ENCODE peak calls at places on chromosome 16, in six cellular contexts. X is CD8-positive, alpha-beta T cell; S is foreskin keratinocyte; G is NT2/D1; D is heart right ventricle; T is PC-3. W is an unnamed sample. For H3K4me1, the result is how much of the 10 kb centered on the place peaks cover.

GRCh38 chr16:56797861-56798260 is 67.1 kb upstream of the SLC12A3 start:
- DNase-seq in X (no peak), S (no peak), G (no peak), D (no peak), T (no peak), W (no peak)

GRCh38 chr16:86665319-86665675 is 86.9 kb downstream of the FOXL1 start:
- DNase-seq in X (no peak), S (peak), G (no peak), D (no peak), T (peak), W (no peak)

GRCh38 chr16:49910761-49911160 is 54.8 kb upstream of the ZNF423 start:
- DNase-seq in X (no peak), S (no peak), G (no peak), D (no peak), T (no peak), W (no peak)

GRCh38 chr16:30349695-30350094 is 5.4 kb downstream of the CD2BP2 start:
- DNase-seq in X (no peak), S (no peak), G (no peak), D (no peak), T (no peak), W (no peak)

GRCh38 chr16:67885545-67885944 is 860 bp downstream of the NRN1L start:
- DNase-seq in X (no peak), S (no peak), G (no peak), D (no peak), T (no peak), W (no peak)

GRCh38 chr16:66277311-66278070 is 89.0 kb upstream of the CDH5 start:
- DNase-seq in X (no peak), S (no peak), G (no peak), D (no peak), T (no peak), W (no peak)

GRCh38 chr16:4392382-4393242 is 21.0 kb downstream of the VASN start:
- DNase-seq in X (no peak), S (no peak), G (no peak), D (no peak), T (no peak), W (no peak)

GRCh38 chr16:79093554-79093967 is 507.0 kb downstream of the MAF start:
- DNase-seq in X (peak), S (no peak), G (no peak), D (no peak), T (no peak), W (no peak)

GRCh38 chr16:85969591-85969990 is 70.6 kb downstream of the IRF8 start:
- DNase-seq in X (no peak), S (no peak), G (no peak), D (no peak), T (no peak), W (no peak)

GRCh38 chr16:48271728-48272127 is 24.4 kb upstream of the ABCC11 start:
- DNase-seq in X (no peak), S (no peak), G (no peak), D (no peak), T (no peak), W (no peak)

GRCh38 chr16:813204-813915 is 12.8 kb upstream of the GNG13 start:
- DNase-seq in X (peak), S (no peak), G (no peak), D (peak), T (peak), W (peak)

GRCh38 chr16:87101903-87102302 is 215.3 kb downstream of the C16orf95 start:
- DNase-seq in X (no peak), S (no peak), G (no peak), D (no peak), T (peak), W (no peak)

GRCh38 chr16:80006175-80006895 is 405.8 kb upstream of the MAF start:
- DNase-seq in X (no peak), S (peak), G (no peak), D (peak), T (no peak), W (no peak)

GRCh38 chr16:87344931-87345631 is 27.9 kb upstream of the C16orf95 start:
- DNase-seq in X (peak), S (no peak), G (no peak), D (no peak), T (no peak), W (no peak)

GRCh38 chr16:31470615-31471014 is 1.3 kb upstream of the TGFB1I1 start:
- DNase-seq in X (no peak), S (no peak), G (no peak), D (no peak), T (no peak), W (no peak)

GRCh38 chr16:27779719-27780161 is 229.8 kb downstream of the KATNIP start:
- DNase-seq in X (no peak), S (no peak), G (peak), D (no peak), T (no peak), W (peak)

GRCh38 chr16:31513126-31513525 is 4.9 kb upstream of the RUSF1 start:
- DNase-seq in X (no peak), S (peak), G (no peak), D (no peak), T (peak), W (no peak)

GRCh38 chr16:28326881-28327610 is 34.7 kb downstream of the SBK1 start:
- DNase-seq in X (peak), S (no peak), G (peak), D (peak), T (peak), W (no peak)

GRCh38 chr16:11670171-11671131 is 2.2 kb downstream of the SNN start:
- DNase-seq in X (no peak), S (no peak), G (no peak), D (peak), T (no peak), W (no peak)
- H3K4me1 ChIP-seq in X (half or more), S (under half), G (under half), D (half or more), T (under half), W (under half)

DNA sequence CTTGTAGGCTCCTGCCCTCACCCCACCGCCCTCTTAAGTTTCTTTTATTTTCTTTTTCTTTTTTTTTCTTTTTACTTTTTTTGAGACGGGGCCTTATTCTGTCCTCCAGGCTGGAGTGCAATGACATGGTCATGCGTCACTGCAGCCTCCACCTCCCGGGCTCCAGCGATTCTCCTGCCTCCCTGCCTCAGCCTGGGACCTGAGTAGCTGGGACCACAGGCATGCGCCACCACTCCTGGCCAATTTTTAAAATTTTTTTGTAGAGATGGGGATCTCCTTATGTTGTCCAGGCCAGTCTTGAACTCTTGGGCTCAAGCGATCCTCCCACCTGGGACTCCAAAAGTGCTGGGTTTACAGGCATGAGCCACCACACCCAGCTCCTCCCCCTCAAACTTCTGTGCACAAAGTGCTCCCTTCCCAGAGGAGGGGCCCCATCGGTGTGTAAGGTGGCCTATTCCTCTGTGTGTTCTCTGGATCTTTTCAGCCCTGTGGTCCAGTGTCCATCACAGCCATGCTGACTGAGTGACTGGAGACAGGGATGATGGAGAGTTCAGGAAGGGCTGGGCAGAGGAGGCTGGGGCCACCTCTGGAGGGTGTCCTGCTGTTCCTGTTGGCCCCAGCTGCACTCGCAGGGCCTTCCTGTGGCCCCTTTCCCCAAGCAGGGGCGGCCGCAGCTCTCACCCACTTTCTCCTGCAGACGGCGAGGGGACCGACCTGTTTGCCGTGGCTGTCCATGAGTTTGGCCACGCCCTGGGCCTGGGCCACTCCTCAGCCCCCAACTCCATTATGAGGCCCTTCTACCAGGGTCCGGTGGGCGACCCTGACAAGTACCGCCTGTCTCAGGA is 8.9 kb upstream of the IL32 start:
- DNase-seq in X (no peak), S (no peak), G (no peak), D (no peak), T (no peak), W (no peak)
- H3K4me1 ChIP-seq in X (under half), S (under half), G (under half), D (under half), T (under half), W (under half)

GRCh38 chr16:53166099-53166498 is 111.3 kb downstream of the CHD9 start:
- DNase-seq in X (no peak), S (no peak), G (no peak), D (no peak), T (no peak), W (no peak)
- H3K4me1 ChIP-seq in X (under half), S (under half), G (under half), D (under half), T (under half), W (under half)

GRCh38 chr16:55682086-55682485 is 26.3 kb downstream of the SLC6A2 start:
- DNase-seq in X (no peak), S (no peak), G (no peak), D (no peak), T (no peak), W (no peak)
- H3K4me1 ChIP-seq in X (under half), S (under half), G (under half), D (under half), T (under half), W (under half)

DNA sequence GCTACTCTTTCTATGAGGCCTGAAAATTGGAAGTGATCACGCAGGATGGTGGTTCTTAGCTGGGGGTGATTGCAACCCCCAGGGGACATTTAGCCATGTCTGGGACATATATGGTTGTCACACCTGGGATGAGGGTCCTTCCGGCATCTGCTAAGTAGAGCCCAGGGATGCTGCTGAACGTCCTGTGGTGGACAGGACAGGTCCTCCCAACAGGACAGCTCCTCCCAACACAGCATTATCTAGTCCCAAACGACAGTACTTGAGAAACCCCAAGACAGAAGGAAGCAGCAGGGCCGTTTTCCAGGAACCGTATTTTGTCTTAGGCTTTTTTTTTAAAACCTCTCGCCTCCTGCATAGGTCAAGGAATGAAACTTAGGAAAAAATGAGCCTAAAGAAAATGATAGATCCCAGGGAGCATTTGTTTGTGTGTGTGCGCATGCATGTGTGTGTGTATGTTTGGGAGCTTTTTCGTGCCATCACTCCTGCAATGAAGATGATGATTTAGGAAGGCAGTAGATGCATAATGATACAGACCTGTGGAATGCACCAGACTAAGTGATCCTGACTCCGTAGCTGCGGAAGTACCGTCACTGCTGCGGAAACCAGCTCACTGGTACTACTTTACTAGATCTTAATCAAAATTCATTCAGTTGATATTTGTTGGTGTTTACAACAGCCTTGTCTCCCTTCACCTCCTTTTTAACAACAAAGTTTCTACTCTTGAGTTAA is 118.2 kb downstream of the SNX29 start:
- DNase-seq in X (no peak), S (no peak), G (no peak), D (no peak), T (no peak), W (no peak)
- H3K4me1 ChIP-seq in X (under half), S (under half), G (under half), D (under half), T (under half), W (under half)

DNA sequence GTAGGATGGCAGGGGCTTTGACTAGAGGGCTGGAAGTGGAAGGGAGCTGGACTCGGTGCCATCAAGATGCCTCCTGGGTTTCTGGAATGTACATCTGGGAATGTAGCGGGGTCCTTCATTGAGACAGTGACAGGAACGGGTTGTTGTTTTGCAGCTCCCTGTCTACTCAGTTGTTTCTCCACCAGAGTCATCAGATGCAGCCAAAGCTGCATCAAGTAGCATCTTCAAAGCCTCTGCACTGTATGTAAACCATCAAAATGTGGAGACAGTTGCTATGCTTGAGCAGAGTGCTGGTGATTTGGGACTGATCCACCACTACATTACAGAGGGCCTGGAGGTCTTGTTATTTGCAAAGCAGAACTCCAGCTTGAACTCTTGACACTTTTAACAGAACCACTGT is 25.1 kb upstream of the MEAK7 start:
- DNase-seq in X (no peak), S (no peak), G (no peak), D (no peak), T (no peak), W (no peak)
- H3K4me1 ChIP-seq in X (under half), S (under half), G (under half), D (under half), T (under half), W (under half)

GRCh38 chr16:69187387-69187890 is 475 bp downstream of the SNTB2 start:
- DNase-seq in X (peak), S (no peak), G (peak), D (peak), T (peak), W (peak)
- H3K4me1 ChIP-seq in X (under half), S (under half), G (under half), D (under half), T (under half), W (under half)

GRCh38 chr16:82298472-82298871 is 128.4 kb upstream of the MPHOSPH6 start:
- DNase-seq in X (no peak), S (no peak), G (no peak), D (no peak), T (no peak), W (no peak)
- H3K4me1 ChIP-seq in X (under half), S (under half), G (under half), D (under half), T (under half), W (under half)

DNA sequence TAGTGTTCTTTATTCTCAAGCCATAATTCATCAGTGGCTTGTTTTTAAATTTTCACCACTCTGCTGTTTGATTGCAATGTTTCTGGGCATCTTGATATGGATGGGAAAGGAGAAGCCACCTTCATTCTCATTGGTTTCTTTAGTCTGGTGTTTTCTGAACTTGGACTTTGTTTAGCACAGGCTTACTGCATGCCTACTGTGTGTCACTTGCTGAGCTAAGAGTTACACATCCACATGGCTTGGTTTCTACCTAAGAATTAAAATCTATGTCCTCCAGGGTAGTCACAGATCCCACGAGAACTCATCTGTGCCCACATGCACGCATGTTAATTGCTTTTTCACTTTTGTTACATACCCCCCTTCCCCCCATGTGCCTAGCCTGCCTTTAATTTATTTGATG is 4.6 kb downstream of the CMIP start:
- DNase-seq in X (no peak), S (no peak), G (no peak), D (no peak), T (no peak), W (no peak)
- H3K4me1 ChIP-seq in X (half or more), S (under half), G (under half), D (half or more), T (under half), W (under half)